ENCODE peak calls at places on chromosomes 4 and X, in ten cellular contexts. One of them, this sample, is unnamed.

GRCh38 chrX:41518841-41519220 is 71.7 kb downstream of the NYX start:
- DNase-seq in left lung: no peak
- DNase-seq in mucosa of gallbladder: no peak
- DNase-seq in EH: peak; percentile 15
- DNase-seq in MCF 10A: peak; percentile 5
- DNase-seq in skeletal muscle cell: no peak
- DNase-seq in NCI-H524 treated with DMSO at 0.1 percent for 48 hours: no peak
- DNase-seq in stimulated activated CD4-positive, alpha-beta T cell treated with anti-CD3 and anti-CD28 coated beads, TNF-alpha, amount 100 ng/mL, for 4 hours: no peak
- DNase-seq in GM18507: no peak
- DNase-seq in anterior cingulate cortex: no peak
- DNase-seq in this sample: no peak

GRCh38 chr4:116229420-116229819 is 856.0 kb downstream of the TRAM1L1 start:
- DNase-seq in left lung: no peak
- DNase-seq in mucosa of gallbladder: no peak
- DNase-seq in EH: no peak
- DNase-seq in MCF 10A: no peak
- DNase-seq in skeletal muscle cell: no peak
- DNase-seq in NCI-H524 treated with DMSO at 0.1 percent for 48 hours: no peak
- DNase-seq in stimulated activated CD4-positive, alpha-beta T cell treated with anti-CD3 and anti-CD28 coated beads, TNF-alpha, amount 100 ng/mL, for 4 hours: no peak
- DNase-seq in GM18507: no peak
- DNase-seq in anterior cingulate cortex: no peak
- DNase-seq in this sample: no peak

GRCh38 chr4:54913751-54914526 is 211.5 kb downstream of the KDR start:
- DNase-seq in left lung: no peak
- DNase-seq in mucosa of gallbladder: no peak
- DNase-seq in EH: peak; percentile 51
- DNase-seq in MCF 10A: peak; percentile 8
- DNase-seq in skeletal muscle cell: no peak
- DNase-seq in NCI-H524 treated with DMSO at 0.1 percent for 48 hours: no peak
- DNase-seq in stimulated activated CD4-positive, alpha-beta T cell treated with anti-CD3 and anti-CD28 coated beads, TNF-alpha, amount 100 ng/mL, for 4 hours: no peak
- DNase-seq in GM18507: no peak
- DNase-seq in anterior cingulate cortex: no peak
- DNase-seq in this sample: no peak

GRCh38 chrX:100710816-100711215 is 21.1 kb downstream of the SYTL4 start:
- DNase-seq in left lung: no peak
- DNase-seq in mucosa of gallbladder: no peak
- DNase-seq in EH: no peak
- DNase-seq in MCF 10A: no peak
- DNase-seq in skeletal muscle cell: no peak
- DNase-seq in NCI-H524 treated with DMSO at 0.1 percent for 48 hours: no peak
- DNase-seq in stimulated activated CD4-positive, alpha-beta T cell treated with anti-CD3 and anti-CD28 coated beads, TNF-alpha, amount 100 ng/mL, for 4 hours: no peak
- DNase-seq in GM18507: no peak
- DNase-seq in anterior cingulate cortex: no peak
- DNase-seq in this sample: no peak

GRCh38 chr4:136124251-136124745 is 1408.0 kb downstream of the PCDH18 start:
- DNase-seq in left lung: no peak
- DNase-seq in mucosa of gallbladder: no peak
- DNase-seq in EH: no peak
- DNase-seq in MCF 10A: no peak
- DNase-seq in skeletal muscle cell: no peak
- DNase-seq in NCI-H524 treated with DMSO at 0.1 percent for 48 hours: no peak
- DNase-seq in stimulated activated CD4-positive, alpha-beta T cell treated with anti-CD3 and anti-CD28 coated beads, TNF-alpha, amount 100 ng/mL, for 4 hours: no peak
- DNase-seq in GM18507: no peak
- DNase-seq in anterior cingulate cortex: no peak
- DNase-seq in this sample: no peak

GRCh38 chr4:148112231-148112982 is 329.8 kb downstream of the NR3C2 start:
- DNase-seq in left lung: no peak
- DNase-seq in mucosa of gallbladder: no peak
- DNase-seq in EH: peak; percentile 53
- DNase-seq in MCF 10A: peak; percentile 23
- DNase-seq in skeletal muscle cell: peak; percentile 67
- DNase-seq in NCI-H524 treated with DMSO at 0.1 percent for 48 hours: no peak
- DNase-seq in stimulated activated CD4-positive, alpha-beta T cell treated with anti-CD3 and anti-CD28 coated beads, TNF-alpha, amount 100 ng/mL, for 4 hours: no peak
- DNase-seq in GM18507: no peak
- DNase-seq in anterior cingulate cortex: no peak
- DNase-seq in this sample: no peak

GRCh38 chrX:153669174-153669890 is 4.3 kb downstream of the PNCK start:
- DNase-seq in left lung: peak; percentile 76
- DNase-seq in mucosa of gallbladder: no peak
- DNase-seq in EH: peak; percentile 23
- DNase-seq in MCF 10A: no peak
- DNase-seq in skeletal muscle cell: no peak
- DNase-seq in NCI-H524 treated with DMSO at 0.1 percent for 48 hours: no peak
- DNase-seq in stimulated activated CD4-positive, alpha-beta T cell treated with anti-CD3 and anti-CD28 coated beads, TNF-alpha, amount 100 ng/mL, for 4 hours: no peak
- DNase-seq in GM18507: peak; percentile 26
- DNase-seq in anterior cingulate cortex: no peak
- DNase-seq in this sample: peak; percentile 63

GRCh38 chr4:6332042-6332668 is 62.5 kb downstream of the WFS1 start:
- DNase-seq in left lung: no peak
- DNase-seq in mucosa of gallbladder: no peak
- DNase-seq in EH: peak; percentile 29
- DNase-seq in MCF 10A: peak; percentile 25
- DNase-seq in skeletal muscle cell: no peak
- DNase-seq in NCI-H524 treated with DMSO at 0.1 percent for 48 hours: no peak
- DNase-seq in stimulated activated CD4-positive, alpha-beta T cell treated with anti-CD3 and anti-CD28 coated beads, TNF-alpha, amount 100 ng/mL, for 4 hours: no peak
- DNase-seq in GM18507: no peak
- DNase-seq in anterior cingulate cortex: no peak
- DNase-seq in this sample: no peak

GRCh38 chr4:48899950-48900349 is 6.6 kb downstream of the OCIAD2 start:
- DNase-seq in left lung: no peak
- DNase-seq in mucosa of gallbladder: no peak
- DNase-seq in EH: peak; percentile 12
- DNase-seq in MCF 10A: peak; percentile 58
- DNase-seq in skeletal muscle cell: peak; percentile 60
- DNase-seq in NCI-H524 treated with DMSO at 0.1 percent for 48 hours: no peak
- DNase-seq in stimulated activated CD4-positive, alpha-beta T cell treated with anti-CD3 and anti-CD28 coated beads, TNF-alpha, amount 100 ng/mL, for 4 hours: no peak
- DNase-seq in GM18507: no peak
- DNase-seq in anterior cingulate cortex: no peak
- DNase-seq in this sample: no peak

GRCh38 chr4:70903282-70903603 is 1.1 kb downstream of the MOB1B start:
- DNase-seq in left lung: no peak
- DNase-seq in mucosa of gallbladder: no peak
- DNase-seq in EH: peak; percentile 32
- DNase-seq in MCF 10A: no peak
- DNase-seq in skeletal muscle cell: no peak
- DNase-seq in NCI-H524 treated with DMSO at 0.1 percent for 48 hours: no peak
- DNase-seq in stimulated activated CD4-positive, alpha-beta T cell treated with anti-CD3 and anti-CD28 coated beads, TNF-alpha, amount 100 ng/mL, for 4 hours: no peak
- DNase-seq in GM18507: no peak
- DNase-seq in anterior cingulate cortex: no peak
- DNase-seq in this sample: no peak

GRCh38 chr4:64388252-64388651 is 21.0 kb downstream of the TECRL start:
- DNase-seq in left lung: no peak
- DNase-seq in mucosa of gallbladder: no peak
- DNase-seq in EH: no peak
- DNase-seq in MCF 10A: no peak
- DNase-seq in skeletal muscle cell: no peak
- DNase-seq in NCI-H524 treated with DMSO at 0.1 percent for 48 hours: no peak
- DNase-seq in stimulated activated CD4-positive, alpha-beta T cell treated with anti-CD3 and anti-CD28 coated beads, TNF-alpha, amount 100 ng/mL, for 4 hours: no peak
- DNase-seq in GM18507: no peak
- DNase-seq in anterior cingulate cortex: no peak
- DNase-seq in this sample: no peak

GRCh38 chr4:37905526-37906169 is 14.8 kb downstream of the TBC1D1 start:
- DNase-seq in left lung: no peak
- DNase-seq in mucosa of gallbladder: no peak
- DNase-seq in EH: no peak
- DNase-seq in MCF 10A: no peak
- DNase-seq in skeletal muscle cell: no peak
- DNase-seq in NCI-H524 treated with DMSO at 0.1 percent for 48 hours: no peak
- DNase-seq in stimulated activated CD4-positive, alpha-beta T cell treated with anti-CD3 and anti-CD28 coated beads, TNF-alpha, amount 100 ng/mL, for 4 hours: no peak
- DNase-seq in GM18507: no peak
- DNase-seq in anterior cingulate cortex: no peak
- DNase-seq in this sample: no peak

GRCh38 chrX:48540480-48540879 is 966 bp downstream of the TBC1D25 start:
- DNase-seq in left lung: no peak
- DNase-seq in mucosa of gallbladder: no peak
- DNase-seq in EH: no peak
- DNase-seq in MCF 10A: no peak
- DNase-seq in skeletal muscle cell: no peak
- DNase-seq in NCI-H524 treated with DMSO at 0.1 percent for 48 hours: no peak
- DNase-seq in stimulated activated CD4-positive, alpha-beta T cell treated with anti-CD3 and anti-CD28 coated beads, TNF-alpha, amount 100 ng/mL, for 4 hours: no peak
- DNase-seq in GM18507: no peak
- DNase-seq in anterior cingulate cortex: no peak
- DNase-seq in this sample: no peak

GRCh38 chrX:13937370-13938052 is 92.2 kb downstream of the GEMIN8 start:
- DNase-seq in left lung: no peak
- DNase-seq in mucosa of gallbladder: no peak
- DNase-seq in EH: peak; percentile 33
- DNase-seq in MCF 10A: no peak
- DNase-seq in skeletal muscle cell: peak; percentile 25
- DNase-seq in NCI-H524 treated with DMSO at 0.1 percent for 48 hours: no peak
- DNase-seq in stimulated activated CD4-positive, alpha-beta T cell treated with anti-CD3 and anti-CD28 coated beads, TNF-alpha, amount 100 ng/mL, for 4 hours: no peak
- DNase-seq in GM18507: no peak
- DNase-seq in anterior cingulate cortex: no peak
- DNase-seq in this sample: no peak

GRCh38 chr4:83208776-83209365 is 75.7 kb downstream of the COQ2 start:
- DNase-seq in left lung: no peak
- DNase-seq in mucosa of gallbladder: no peak
- DNase-seq in EH: peak; percentile 92
- DNase-seq in MCF 10A: peak; percentile 50
- DNase-seq in skeletal muscle cell: no peak
- DNase-seq in NCI-H524 treated with DMSO at 0.1 percent for 48 hours: no peak
- DNase-seq in stimulated activated CD4-positive, alpha-beta T cell treated with anti-CD3 and anti-CD28 coated beads, TNF-alpha, amount 100 ng/mL, for 4 hours: no peak
- DNase-seq in GM18507: no peak
- DNase-seq in anterior cingulate cortex: peak; percentile 1
- DNase-seq in this sample: no peak

GRCh38 chr4:180951312-180951711 is 1291.9 kb upstream of the TENM3 start:
- DNase-seq in left lung: no peak
- DNase-seq in mucosa of gallbladder: no peak
- DNase-seq in EH: no peak
- DNase-seq in MCF 10A: no peak
- DNase-seq in skeletal muscle cell: no peak
- DNase-seq in NCI-H524 treated with DMSO at 0.1 percent for 48 hours: no peak
- DNase-seq in stimulated activated CD4-positive, alpha-beta T cell treated with anti-CD3 and anti-CD28 coated beads, TNF-alpha, amount 100 ng/mL, for 4 hours: no peak
- DNase-seq in GM18507: no peak
- DNase-seq in anterior cingulate cortex: no peak
- DNase-seq in this sample: no peak

GRCh38 chrX:135194684-135195083 is 23.5 kb upstream of the CT55 start:
- DNase-seq in left lung: no peak
- DNase-seq in mucosa of gallbladder: no peak
- DNase-seq in EH: no peak
- DNase-seq in MCF 10A: no peak
- DNase-seq in skeletal muscle cell: no peak
- DNase-seq in NCI-H524 treated with DMSO at 0.1 percent for 48 hours: no peak
- DNase-seq in stimulated activated CD4-positive, alpha-beta T cell treated with anti-CD3 and anti-CD28 coated beads, TNF-alpha, amount 100 ng/mL, for 4 hours: no peak
- DNase-seq in GM18507: no peak
- DNase-seq in anterior cingulate cortex: no peak
- DNase-seq in this sample: no peak

GRCh38 chrX:131609480-131609879 is 65.6 kb downstream of the OR13H1 start:
- DNase-seq in left lung: no peak
- DNase-seq in mucosa of gallbladder: no peak
- DNase-seq in EH: no peak
- DNase-seq in MCF 10A: no peak
- DNase-seq in skeletal muscle cell: no peak
- DNase-seq in NCI-H524 treated with DMSO at 0.1 percent for 48 hours: peak; percentile 17
- DNase-seq in stimulated activated CD4-positive, alpha-beta T cell treated with anti-CD3 and anti-CD28 coated beads, TNF-alpha, amount 100 ng/mL, for 4 hours: no peak
- DNase-seq in GM18507: no peak
- DNase-seq in anterior cingulate cortex: no peak
- DNase-seq in this sample: no peak

GRCh38 chr4:89998350-89999098 is 103.9 kb downstream of the MMRN1 start:
- DNase-seq in left lung: no peak
- DNase-seq in mucosa of gallbladder: no peak
- DNase-seq in EH: no peak
- DNase-seq in MCF 10A: no peak
- DNase-seq in skeletal muscle cell: no peak
- DNase-seq in NCI-H524 treated with DMSO at 0.1 percent for 48 hours: peak; percentile 29
- DNase-seq in stimulated activated CD4-positive, alpha-beta T cell treated with anti-CD3 and anti-CD28 coated beads, TNF-alpha, amount 100 ng/mL, for 4 hours: no peak
- DNase-seq in GM18507: no peak
- DNase-seq in anterior cingulate cortex: no peak
- DNase-seq in this sample: no peak

GRCh38 chr4:7608043-7608442 is 173.3 kb upstream of the PSAPL1 start:
- DNase-seq in left lung: no peak
- DNase-seq in mucosa of gallbladder: no peak
- DNase-seq in EH: no peak
- DNase-seq in MCF 10A: no peak
- DNase-seq in skeletal muscle cell: no peak
- DNase-seq in NCI-H524 treated with DMSO at 0.1 percent for 48 hours: no peak
- DNase-seq in stimulated activated CD4-positive, alpha-beta T cell treated with anti-CD3 and anti-CD28 coated beads, TNF-alpha, amount 100 ng/mL, for 4 hours: no peak
- DNase-seq in GM18507: no peak
- DNase-seq in anterior cingulate cortex: no peak
- DNase-seq in this sample: no peak

GRCh38 chr4:76600447-76600846 is 165.4 kb downstream of the SHROOM3 start:
- DNase-seq in left lung: no peak
- DNase-seq in mucosa of gallbladder: peak; percentile 66
- DNase-seq in EH: no peak
- DNase-seq in MCF 10A: no peak
- DNase-seq in skeletal muscle cell: no peak
- DNase-seq in NCI-H524 treated with DMSO at 0.1 percent for 48 hours: no peak
- DNase-seq in stimulated activated CD4-positive, alpha-beta T cell treated with anti-CD3 and anti-CD28 coated beads, TNF-alpha, amount 100 ng/mL, for 4 hours: no peak
- DNase-seq in GM18507: no peak
- DNase-seq in anterior cingulate cortex: no peak
- DNase-seq in this sample: no peak

GRCh38 chr4:137529432-137529831 is 2.9 kb downstream of the PCDH18 start:
- DNase-seq in left lung: no peak
- DNase-seq in mucosa of gallbladder: no peak
- DNase-seq in EH: peak; percentile 36
- DNase-seq in MCF 10A: no peak
- DNase-seq in skeletal muscle cell: no peak
- DNase-seq in NCI-H524 treated with DMSO at 0.1 percent for 48 hours: no peak
- DNase-seq in stimulated activated CD4-positive, alpha-beta T cell treated with anti-CD3 and anti-CD28 coated beads, TNF-alpha, amount 100 ng/mL, for 4 hours: no peak
- DNase-seq in GM18507: no peak
- DNase-seq in anterior cingulate cortex: no peak
- DNase-seq in this sample: no peak

GRCh38 chrX:19715711-19716638 is 171.4 kb downstream of the SH3KBP1 start:
- DNase-seq in left lung: no peak
- DNase-seq in mucosa of gallbladder: no peak
- DNase-seq in EH: no peak
- DNase-seq in MCF 10A: peak; percentile 49
- DNase-seq in skeletal muscle cell: no peak
- DNase-seq in NCI-H524 treated with DMSO at 0.1 percent for 48 hours: no peak
- DNase-seq in stimulated activated CD4-positive, alpha-beta T cell treated with anti-CD3 and anti-CD28 coated beads, TNF-alpha, amount 100 ng/mL, for 4 hours: no peak
- DNase-seq in GM18507: no peak
- DNase-seq in anterior cingulate cortex: no peak
- DNase-seq in this sample: no peak

GRCh38 chr4:28686618-28687017 is 1826.0 kb downstream of the STIM2 start:
- DNase-seq in left lung: no peak
- DNase-seq in mucosa of gallbladder: no peak
- DNase-seq in EH: peak; percentile 39
- DNase-seq in MCF 10A: peak; percentile 39
- DNase-seq in skeletal muscle cell: no peak
- DNase-seq in NCI-H524 treated with DMSO at 0.1 percent for 48 hours: peak; percentile 6
- DNase-seq in stimulated activated CD4-positive, alpha-beta T cell treated with anti-CD3 and anti-CD28 coated beads, TNF-alpha, amount 100 ng/mL, for 4 hours: no peak
- DNase-seq in GM18507: no peak
- DNase-seq in anterior cingulate cortex: no peak
- DNase-seq in this sample: peak; percentile 1

GRCh38 chr4:33323393-33323792 is 2603.2 kb downstream of the PCDH7 start:
- DNase-seq in left lung: no peak
- DNase-seq in mucosa of gallbladder: no peak
- DNase-seq in EH: no peak
- DNase-seq in MCF 10A: no peak
- DNase-seq in skeletal muscle cell: peak; percentile 26
- DNase-seq in NCI-H524 treated with DMSO at 0.1 percent for 48 hours: no peak
- DNase-seq in stimulated activated CD4-positive, alpha-beta T cell treated with anti-CD3 and anti-CD28 coated beads, TNF-alpha, amount 100 ng/mL, for 4 hours: no peak
- DNase-seq in GM18507: no peak
- DNase-seq in anterior cingulate cortex: no peak
- DNase-seq in this sample: no peak

GRCh38 chr4:1115528-1116293 is 2.3 kb upstream of the RNF212 start:
- DNase-seq in left lung: no peak
- DNase-seq in mucosa of gallbladder: no peak
- DNase-seq in EH: no peak
- DNase-seq in MCF 10A: peak; percentile 63
- DNase-seq in skeletal muscle cell: no peak
- DNase-seq in NCI-H524 treated with DMSO at 0.1 percent for 48 hours: no peak
- DNase-seq in stimulated activated CD4-positive, alpha-beta T cell treated with anti-CD3 and anti-CD28 coated beads, TNF-alpha, amount 100 ng/mL, for 4 hours: no peak
- DNase-seq in GM18507: no peak
- DNase-seq in anterior cingulate cortex: no peak
- DNase-seq in this sample: no peak

GRCh38 chr4:172953896-172954568 is 214.6 kb upstream of the GALNT7 start:
- DNase-seq in left lung: no peak
- DNase-seq in mucosa of gallbladder: no peak
- DNase-seq in EH: no peak
- DNase-seq in MCF 10A: no peak
- DNase-seq in skeletal muscle cell: no peak
- DNase-seq in NCI-H524 treated with DMSO at 0.1 percent for 48 hours: no peak
- DNase-seq in stimulated activated CD4-positive, alpha-beta T cell treated with anti-CD3 and anti-CD28 coated beads, TNF-alpha, amount 100 ng/mL, for 4 hours: no peak
- DNase-seq in GM18507: no peak
- DNase-seq in anterior cingulate cortex: no peak
- DNase-seq in this sample: no peak

GRCh38 chrX:48558270-48558669 is 16.0 kb upstream of the RBM3 start:
- DNase-seq in left lung: no peak
- DNase-seq in mucosa of gallbladder: no peak
- DNase-seq in EH: peak; percentile 76
- DNase-seq in MCF 10A: peak; percentile 72
- DNase-seq in skeletal muscle cell: no peak
- DNase-seq in NCI-H524 treated with DMSO at 0.1 percent for 48 hours: no peak
- DNase-seq in stimulated activated CD4-positive, alpha-beta T cell treated with anti-CD3 and anti-CD28 coated beads, TNF-alpha, amount 100 ng/mL, for 4 hours: no peak
- DNase-seq in GM18507: no peak
- DNase-seq in anterior cingulate cortex: no peak
- DNase-seq in this sample: no peak